ENCODE peak calls at places on chromosomes 5 and 9, in five cellular contexts. S is hippocampal formation; X is GDM1; O is SJSA1; M is activated T-cell treated with anti-CD3 and anti-CD28 coated beads, Interleukin-2, amount 50 U/mL, for 48 hours. B is an unnamed sample.

GRCh38 chr9:79256691-79257213 is 315.0 kb upstream of the TLE4 start:
- DNase-seq in X (no peak), O (no peak), S (no peak), M (no peak), B (peak; percentile 67)

GRCh38 chr5:138898742-138899141 is 23.6 kb upstream of the LRRTM2 start:
- DNase-seq in O (no peak), X (no peak), S (no peak), M (no peak), B (no peak)

GRCh38 chr9:95450171-95451107 is 66.3 kb downstream of the PTCH1 start:
- DNase-seq in X (no peak), S (no peak), O (no peak), M (no peak), B (peak; percentile 75)

GRCh38 chr9:122320346-122320995 is 50.4 kb upstream of the PTGS1 start:
- DNase-seq in O (no peak), S (peak; percentile 41), X (no peak), M (no peak), B (no peak)

GRCh38 chr5:1783214-1783551 is 16.5 kb downstream of the MRPL36 start:
- DNase-seq in X (no peak), M (no peak), O (no peak), S (no peak), B (no peak)

GRCh38 chr5:132641241-132641723 is 16.7 kb upstream of the IL13 start:
- DNase-seq in S (no peak), X (no peak), O (no peak), M (peak; percentile 63), B (no peak)

GRCh38 chr5:36944607-36945225 is 68.1 kb downstream of the NIPBL start:
- DNase-seq in O (peak; percentile 33), X (peak; percentile 40), S (peak; percentile 61), M (no peak), B (no peak)

GRCh38 chr5:141695627-141696180 is 13.7 kb upstream of the ARAP3 start:
- DNase-seq in O (no peak), S (no peak), M (no peak), X (no peak), B (no peak)

GRCh38 chr9:122221223-122221811 is 7.4 kb downstream of the LHX6 start:
- DNase-seq in O (no peak), X (no peak), S (no peak), M (no peak), B (peak; percentile 30)

GRCh38 chr9:77161966-77162365 is 15.4 kb upstream of the VPS13A start:
- DNase-seq in X (no peak), O (no peak), M (no peak), S (no peak), B (no peak)

GRCh38 chr9:96495341-96495740 is 45.4 kb downstream of the HABP4 start:
- DNase-seq in X (no peak), S (no peak), O (no peak), M (no peak), B (no peak)

GRCh38 chr5:73997936-73998335 is 371.9 kb downstream of the ARHGEF28 start:
- DNase-seq in X (no peak), S (no peak), O (no peak), M (no peak), B (no peak)

GRCh38 chr9:37753489-37754190 is at the start of gene TRMT10B:
- DNase-seq in S (peak; percentile 68), X (peak; percentile 54), M (peak; percentile 84), O (peak; percentile 10), B (peak; percentile 65)

GRCh38 chr5:43646997-43647396 is 44.0 kb downstream of the NNT start:
- DNase-seq in M (no peak), X (no peak), O (no peak), S (no peak), B (no peak)

GRCh38 chr9:113309204-113309813 is 6.1 kb upstream of the RNF183 start:
- DNase-seq in S (peak; percentile 54), M (no peak), O (peak; percentile 9), X (no peak), B (no peak)